ENCODE peak calls at places on chromosomes 16 and 17, in nine cellular contexts. F is esophagus squamous epithelium, J is transverse colon, E is activated B cell treated with CpG ODN at 0.5 μM for 24 hours, T is stomach, V is AG04450, R is OCI-LY7, L is H9, A is fibroblast of lung. N is an unnamed sample.

GRCh38 chr16:31219154-31219741 is 2.3 kb upstream of the PYDC1 start:
- DNase-seq in L (no peak), F (no peak), A (no peak), R (no peak), T (no peak), J (no peak), V (no peak), E (no peak), N (no peak)

GRCh38 chr17:15263206-15263579 is 1.9 kb downstream of the PMP22 start:
- DNase-seq in F (peak; percentile 15), A (peak; percentile 91), R (no peak), T (peak; percentile 54), E (no peak), J (peak; percentile 77), L (no peak), V (peak; percentile 60), N (no peak)

GRCh38 chr16:14286381-14287230 is 215.5 kb downstream of the MRTFB start:
- DNase-seq in L (peak; percentile 64), F (no peak), R (peak; percentile 75), J (peak; percentile 22), A (peak; percentile 33), V (no peak), E (no peak), T (no peak), N (no peak)

GRCh38 chr16:87483481-87483880 is 9.3 kb downstream of the ZCCHC14 start:
- DNase-seq in T (no peak), E (no peak), F (no peak), J (no peak), R (no peak), A (no peak), V (no peak), L (no peak), N (no peak)

GRCh38 chr16:48347191-48347860 is 37.9 kb downstream of the SIAH1 start:
- DNase-seq in V (no peak), A (no peak), J (no peak), L (no peak), T (no peak), F (no peak), E (no peak), R (no peak), N (no peak)

GRCh38 chr16:83888672-83889044 is 10.3 kb upstream of the MLYCD start:
- DNase-seq in T (no peak), R (no peak), A (no peak), E (no peak), J (no peak), F (no peak), V (no peak), L (no peak), N (no peak)

GRCh38 chr17:44999433-44999832 is 31.3 kb upstream of the C1QL1 start:
- DNase-seq in J (no peak), V (no peak), A (no peak), L (no peak), E (no peak), R (no peak), F (no peak), T (no peak), N (no peak)

GRCh38 chr17:74212262-74212912 is 984 bp upstream of the TTYH2 start:
- DNase-seq in A (peak; percentile 40), F (no peak), L (peak; percentile 75), E (peak; percentile 30), J (peak; percentile 19), R (no peak), T (no peak), V (no peak), N (no peak)

GRCh38 chr16:84360170-84360569 is 8.2 kb upstream of the ATP2C2 start:
- DNase-seq in V (no peak), L (no peak), J (no peak), T (no peak), A (peak; percentile 60), E (no peak), F (no peak), R (peak; percentile 32), N (no peak)

GRCh38 chr17:38563362-38564253 is 42.1 kb downstream of the SRCIN1 start:
- DNase-seq in L (peak; percentile 94), T (no peak), V (no peak), A (no peak), F (no peak), J (no peak), R (no peak), E (no peak), N (no peak)

GRCh38 chr17:27282054-27282501 is 11.8 kb upstream of the WSB1 start:
- DNase-seq in L (no peak), J (no peak), T (no peak), E (no peak), A (peak; percentile 82), V (no peak), F (no peak), R (peak; percentile 21), N (no peak)

GRCh38 chr17:69581061-69581955 is 166.8 kb downstream of the MAP2K6 start:
- DNase-seq in F (no peak), A (peak; percentile 46), J (no peak), E (peak; percentile 40), L (peak; percentile 34), V (no peak), R (peak; percentile 100), T (no peak), N (no peak)

GRCh38 chr17:2150871-2151270 is 96.0 kb downstream of the HIC1 start:
- DNase-seq in V (no peak), R (no peak), A (no peak), T (no peak), J (no peak), E (no peak), F (no peak), L (no peak), N (no peak)

GRCh38 chr16:55283776-55284717 is 40.0 kb upstream of the IRX6 start:
- DNase-seq in R (no peak), L (no peak), J (no peak), F (no peak), E (no peak), T (no peak), A (no peak), V (no peak), N (no peak)

GRCh38 chr17:32746698-32747097 is 130.2 kb downstream of the MYO1D start:
- DNase-seq in A (peak; percentile 10), E (no peak), F (no peak), L (no peak), T (no peak), R (no peak), V (no peak), J (no peak), N (no peak)

GRCh38 chr16:16120382-16121184 is 102.7 kb downstream of the ABCC6 start:
- DNase-seq in R (no peak), L (no peak), V (no peak), J (peak; percentile 48), T (peak; percentile 56), E (no peak), A (no peak), F (no peak), N (no peak)

GRCh38 chr17:38587956-38588771 is 17.6 kb downstream of the SRCIN1 start:
- DNase-seq in L (no peak), F (no peak), R (peak; percentile 34), J (no peak), A (no peak), T (no peak), V (no peak), E (no peak), N (no peak)

GRCh38 chr16:23556881-23557778 is at the start of the genes EARS2 and UBFD1:
- DNase-seq in L (peak; percentile 99), F (peak; percentile 92), A (peak; percentile 97), R (peak; percentile 98), V (peak; percentile 97), E (peak; percentile 98), T (peak; percentile 99), J (peak; percentile 99), N (peak; percentile 67)
- TF ChIP-seq CTCF in L (peak; percentile 88), F (peak; percentile 99), A (peak; percentile 67), R (peak; percentile 83), V (peak; percentile 87), E (no peak), T (peak; percentile 95), J (peak; percentile 99), N (peak; percentile 70)

DNA sequence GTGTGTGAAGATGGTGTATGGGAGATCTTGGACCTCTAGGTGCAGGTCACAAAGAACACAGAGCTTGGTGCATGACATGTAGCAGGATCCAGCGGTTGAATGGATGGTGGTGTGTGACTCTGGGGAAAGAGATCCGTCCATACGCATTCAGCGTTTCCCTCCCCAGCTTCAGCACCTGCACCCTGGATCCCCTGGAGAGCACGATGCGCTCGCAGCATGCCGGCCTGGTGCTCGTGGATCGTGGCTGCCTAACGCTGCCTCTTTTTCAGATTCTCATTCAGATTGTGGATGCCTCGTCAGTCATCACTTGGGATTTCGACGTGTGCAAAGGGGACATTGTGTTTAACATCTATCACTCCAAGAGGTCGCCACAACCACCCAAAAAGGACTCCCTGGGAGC is 70.9 kb downstream of the SEC14L1 start:
- DNase-seq in J (no peak), V (no peak), E (no peak), F (no peak), T (no peak), L (no peak), R (peak; percentile 31), A (no peak), N (no peak)
- TF ChIP-seq CTCF in J (no peak), V (no peak), E (no peak), F (no peak), T (no peak), L (no peak), R (no peak), A (no peak), N (no peak)

DNA sequence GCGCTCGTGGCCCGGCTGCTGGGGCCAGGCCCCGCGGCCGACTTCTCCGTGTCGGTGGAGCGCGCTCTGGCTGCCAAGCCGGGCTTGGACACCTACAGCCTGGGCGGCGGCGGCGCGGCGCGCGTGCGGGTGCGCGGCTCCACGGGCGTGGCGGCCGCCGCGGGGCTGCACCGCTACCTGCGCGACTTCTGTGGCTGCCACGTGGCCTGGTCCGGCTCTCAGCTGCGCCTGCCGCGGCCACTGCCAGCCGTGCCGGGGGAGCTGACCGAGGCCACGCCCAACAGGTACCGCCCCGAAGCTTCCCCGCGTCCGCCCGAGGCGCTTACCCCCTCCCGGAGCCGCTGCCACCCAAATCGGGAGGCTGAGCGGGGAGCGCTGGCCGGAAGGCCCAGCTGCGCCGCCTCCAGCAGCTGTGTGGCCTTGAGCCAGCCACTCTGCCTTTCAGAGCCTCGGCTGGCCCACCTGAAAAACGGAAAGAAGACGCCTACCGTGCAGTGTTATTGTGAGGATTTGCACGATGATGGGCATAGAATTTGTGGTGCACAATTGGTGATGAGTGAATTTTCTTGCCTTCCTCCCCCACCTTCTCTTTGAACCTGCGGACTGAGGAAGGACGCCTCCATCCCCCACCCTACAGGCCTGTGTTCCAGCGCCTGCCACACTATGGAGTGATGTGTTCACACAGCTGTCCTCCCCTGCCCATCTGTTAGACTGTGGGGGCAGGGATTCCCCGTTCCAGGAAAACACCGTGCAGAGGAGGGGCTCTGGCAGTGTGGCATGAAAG is 523 bp downstream of the NAGLU start:
- DNase-seq in V (peak; percentile 62), L (peak; percentile 91), E (peak; percentile 75), R (peak; percentile 84), J (peak; percentile 91), F (no peak), T (peak; percentile 90), A (peak; percentile 79), N (peak; percentile 74)
- TF ChIP-seq CTCF in V (no peak), L (no peak), E (no peak), R (no peak), J (no peak), F (peak; percentile 26), T (no peak), A (no peak), N (no peak)

DNA sequence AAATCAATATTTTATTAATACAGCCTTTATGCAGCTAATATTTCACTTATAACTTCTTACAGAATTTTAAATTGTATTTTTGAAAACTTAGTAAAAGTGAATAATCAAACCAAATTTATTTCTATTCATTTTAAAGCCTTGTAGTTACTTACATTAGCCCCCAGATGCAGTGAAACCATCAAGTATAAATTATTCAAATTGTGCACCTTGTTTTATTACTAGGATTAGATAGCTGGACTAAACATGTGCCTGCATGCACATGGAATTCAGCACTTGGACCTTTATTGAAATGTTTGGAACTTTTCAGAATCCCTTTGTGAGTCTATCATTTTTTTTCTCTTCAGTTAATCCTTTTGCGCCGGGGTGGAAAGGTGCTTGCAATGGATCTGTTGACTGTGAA is 4.7 kb downstream of the ZPBP2 start:
- DNase-seq in E (no peak), F (no peak), T (no peak), J (no peak), V (peak; percentile 11), L (no peak), R (no peak), A (peak; percentile 40), N (no peak)
- TF ChIP-seq CTCF in E (no peak), F (no peak), T (no peak), J (no peak), V (peak; percentile 57), L (no peak), R (no peak), A (peak; percentile 25), N (peak; percentile 21)

N was measured in D721Med.